ENCODE peak calls at places on chromosomes 4 and X, in four cellular contexts. W is T-helper 1 cell, A is adipocyte, O is NCI-H2107. L is an unnamed sample.

GRCh38 chr4:121860121-121860520 is 10.2 kb downstream of the BBS7 start:
- DNase-seq in W (no peak), A (no peak), O (no peak), L (peak; percentile 2)

GRCh38 chr4:29970626-29971025 is 749.5 kb upstream of the PCDH7 start:
- DNase-seq in W (no peak), A (peak; percentile 28), O (no peak), L (no peak)

GRCh38 chr4:3831529-3832150 is 65.5 kb downstream of the ADRA2C start:
- DNase-seq in W (no peak), A (no peak), O (no peak), L (no peak)

GRCh38 chrX:105533951-105534350 is 288.4 kb upstream of the NRK start:
- DNase-seq in W (no peak), A (peak; percentile 21), O (no peak), L (no peak)

GRCh38 chrX:53093177-53093655 is 726 bp upstream of the KANTR start:
- DNase-seq in W (peak; percentile 68), A (peak; percentile 86), O (peak; percentile 70), L (peak; percentile 71)

GRCh38 chr4:182018691-182019090 is 224.5 kb upstream of the TENM3 start:
- DNase-seq in W (no peak), A (no peak), O (no peak), L (no peak)

GRCh38 chr4:2087170-2087569 is 28.0 kb downstream of the NAT8L start:
- DNase-seq in W (no peak), A (no peak), O (no peak), L (no peak)

GRCh38 chr4:158945529-158946108 is 157.3 kb upstream of the RAPGEF2 start:
- DNase-seq in W (no peak), A (peak; percentile 15), O (no peak), L (no peak)

GRCh38 chrX:53768451-53769246 is 82.1 kb upstream of the HUWE1 start:
- DNase-seq in W (no peak), A (no peak), O (no peak), L (no peak)